ENCODE peak calls at places on chromosomes 6 and 20, in four cellular contexts. O is anterior cingulate cortex; B is activated naive CD4-positive, alpha-beta T cell treated with anti-CD3 and anti-CD28 coated beads, Interleukin-2, amount 50 U/mL, for 72 hours; Q is AG20443. S is an unnamed sample.
A peak's percentile ranks its signal among the peaks of the same experiment; 100 is the strongest.

GRCh38 chr6:41470341-41471063 is 75.7 kb upstream of the FOXP4 start:
- DNase-seq in O (no peak), B (no peak), Q (peak; percentile 56), S (no peak)

GRCh38 chr6:139539852-139540251 is 165.4 kb upstream of the CITED2 start:
- DNase-seq in O (no peak), B (no peak), Q (peak; percentile 86), S (no peak)

GRCh38 chr6:111588366-111588765 is 17.3 kb downstream of the TRAF3IP2 start:
- DNase-seq in O (no peak), B (no peak), Q (no peak), S (no peak)

GRCh38 chr20:62405108-62405980 is 1.7 kb downstream of the CABLES2 start:
- DNase-seq in O (no peak), B (no peak), Q (peak; percentile 65), S (peak; percentile 21)

GRCh38 chr20:57898332-57898731 is 188.5 kb upstream of the PMEPA1 start:
- DNase-seq in O (no peak), B (peak; percentile 28), Q (no peak), S (no peak)

GRCh38 chr6:106739387-106739786 is 110.0 kb downstream of the QRSL1 start:
- DNase-seq in O (peak; percentile 32), B (no peak), Q (peak; percentile 27), S (no peak)

GRCh38 chr6:12138377-12138776 is 126.3 kb downstream of the HIVEP1 start:
- DNase-seq in O (no peak), B (no peak), Q (no peak), S (no peak)

GRCh38 chr20:1950836-1951235 is 43.0 kb downstream of the PDYN start:
- DNase-seq in O (no peak), B (no peak), Q (no peak), S (no peak)

GRCh38 chr20:35013421-35014411 is 58.0 kb downstream of the MYH7B start:
- DNase-seq in O (no peak), B (peak; percentile 3), Q (no peak), S (no peak)

GRCh38 chr6:73747293-73747692 is 51.3 kb downstream of the CD109 start:
- DNase-seq in O (no peak), B (no peak), Q (peak; percentile 16), S (no peak)

GRCh38 chr6:140708386-140708785 is 1333.9 kb upstream of the CITED2 start:
- DNase-seq in O (no peak), B (no peak), Q (no peak), S (no peak)

S was measured in head of caudate nucleus.